ENCODE peak calls at places on chromosomes 16 and 17, in four cellular contexts. V, I, C and F are unnamed samples.

GRCh38 chr16:18788828-18789514 is 1.2 kb downstream of the RPS15A start:
- DNase-seq in V (no peak), I (no peak), C (no peak), F (no peak)

GRCh38 chr17:27400991-27401390 is 55.3 kb upstream of the KSR1 start:
- DNase-seq in V (no peak), I (no peak), C (no peak), F (no peak)

GRCh38 chr16:58678716-58679115 is 5.9 kb downstream of the SLC38A7 start:
- DNase-seq in V (no peak), I (peak), C (peak), F (no peak)

GRCh38 chr17:27239046-27239445 is 54.9 kb upstream of the WSB1 start:
- DNase-seq in V (no peak), I (no peak), C (no peak), F (no peak)

GRCh38 chr16:86509759-86510464 is 415 bp upstream of the FOXF1 start:
- DNase-seq in V (no peak), I (no peak), C (no peak), F (peak)

GRCh38 chr17:28906276-28907051 is 3.6 kb upstream of the DHRS13 start:
- DNase-seq in V (no peak), I (no peak), C (no peak), F (no peak)

GRCh38 chr16:19184823-19185509 is 16.9 kb downstream of the SYT17 start:
- DNase-seq in V (no peak), I (no peak), C (no peak), F (no peak)

GRCh38 chr17:19470529-19471261 is 59.7 kb downstream of the RNF112 start:
- DNase-seq in V (no peak), I (peak), C (peak), F (peak)

GRCh38 chr17:28889996-28890395 is 7.5 kb downstream of the FLOT2 start:
- DNase-seq in V (no peak), I (no peak), C (no peak), F (no peak)

GRCh38 chr17:4215882-4216411 is 47.8 kb downstream of the ANKFY1 start:
- DNase-seq in V (no peak), I (no peak), C (no peak), F (no peak)

GRCh38 chr16:15707332-15707731 is 57.3 kb downstream of the NDE1 start:
- DNase-seq in V (no peak), I (no peak), C (no peak), F (no peak)

GRCh38 chr16:27426423-27427408 is 24.7 kb downstream of the IL21R start:
- DNase-seq in V (peak), I (no peak), C (no peak), F (no peak)

GRCh38 chr16:74225278-74225677 is 71.3 kb upstream of the PSMD7 start:
- DNase-seq in V (no peak), I (no peak), C (no peak), F (no peak)

GRCh38 chr17:67435122-67435521 is 58.0 kb downstream of the PITPNC1 start:
- DNase-seq in V (no peak), I (no peak), C (no peak), F (no peak)

GRCh38 chr17:47254403-47254943 is 846 bp downstream of the ITGB3 start:
- DNase-seq in V (no peak), I (no peak), C (no peak), F (no peak)

GRCh38 chr16:17930280-17930679 is 406.3 kb downstream of the NPIPA8 start:
- DNase-seq in V (no peak), I (no peak), C (no peak), F (no peak)

GRCh38 chr16:85860413-85861094 is 38.4 kb upstream of the IRF8 start:
- DNase-seq in V (no peak), I (no peak), C (no peak), F (no peak)

GRCh38 chr16:11058820-11059219 is 114.5 kb downstream of the CLEC16A start:
- DNase-seq in V (no peak), I (no peak), C (no peak), F (no peak)

GRCh38 chr16:28093383-28093725 is 29.8 kb upstream of the GSG1L start:
- DNase-seq in V (no peak), I (no peak), C (no peak), F (no peak)

GRCh38 chr17:51152766-51153209 is 571 bp upstream of the NME1 start:
- DNase-seq in V (peak), I (peak), C (no peak), F (no peak)

GRCh38 chr17:49224198-49224996 is 6.2 kb downstream of the PHOSPHO1 start:
- DNase-seq in V (no peak), I (peak), C (peak), F (no peak)

GRCh38 chr17:65931246-65932149 is 260.4 kb downstream of the CEP112 start:
- DNase-seq in V (no peak), I (no peak), C (no peak), F (no peak)

GRCh38 chr16:25692734-25693508 is 1.2 kb downstream of the HS3ST4 start:
- DNase-seq in V (no peak), I (no peak), C (no peak), F (no peak)

GRCh38 chr17:13594762-13595697 is 6.7 kb downstream of the HS3ST3A1 start:
- DNase-seq in V (peak), I (peak), C (peak), F (peak)

GRCh38 chr17:19830061-19830460 is 37.7 kb downstream of the ULK2 start:
- DNase-seq in V (no peak), I (no peak), C (no peak), F (no peak)

GRCh38 chr17:77821114-77821513 is 137.4 kb upstream of the TNRC6C start:
- DNase-seq in V (no peak), I (no peak), C (no peak), F (no peak)

GRCh38 chr16:31352344-31353115 is 2.4 kb upstream of the ITGAX start:
- DNase-seq in V (no peak), I (no peak), C (no peak), F (no peak)

GRCh38 chr17:28599311-28600184 is 723 bp upstream of the SPAG5 start:
- DNase-seq in V (peak), I (peak), C (peak), F (peak)

GRCh38 chr17:74419862-74420492 is 11.9 kb upstream of the GPRC5C start:
- DNase-seq in V (no peak), I (no peak), C (no peak), F (no peak)

GRCh38 chr17:43732961-43733360 is 25.6 kb downstream of the SOST start:
- DNase-seq in V (no peak), I (no peak), C (no peak), F (no peak)

GRCh38 chr16:87762620-87763019 is 3.2 kb downstream of the KLHDC4 start:
- DNase-seq in V (no peak), I (no peak), C (peak), F (no peak)

DNA sequence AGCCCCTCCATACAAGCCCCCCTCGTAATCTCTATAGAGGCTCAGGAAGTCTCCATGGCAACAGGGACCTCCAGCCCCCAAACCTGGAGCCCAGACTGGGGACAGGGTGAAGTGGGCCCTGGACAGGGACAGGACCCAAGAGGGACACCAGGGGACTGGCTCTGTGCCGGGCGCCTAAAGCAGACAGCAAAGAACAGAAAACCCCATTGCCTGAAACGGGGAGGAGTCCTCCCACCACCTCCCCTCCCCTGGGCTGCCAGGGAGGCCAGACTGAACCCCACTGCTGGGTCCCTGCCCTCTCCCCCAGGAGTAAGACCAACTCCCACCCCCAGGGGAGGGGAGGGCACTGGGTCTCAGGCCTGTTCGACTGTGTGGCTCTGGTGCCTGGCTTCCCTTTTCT is 40.7 kb downstream of the CPNE2 start:
- DNase-seq in V (no peak), I (no peak), C (no peak), F (no peak)
- H3K27ac ChIP-seq in V (no peak), I (no peak), C (no peak), F (no peak)

GRCh38 chr16:56607675-56608042 is 725 bp upstream of the MT2A start:
- DNase-seq in V (no peak), I (no peak), C (no peak), F (no peak)

GRCh38 chr16:56608876-56609462 is 585 bp downstream of the MT2A start:
- DNase-seq in V (no peak), I (no peak), C (no peak), F (no peak)

GRCh38 chr16:56609463-56609921 is 1.1 kb downstream of the MT2A start:
- DNase-seq in V (peak), I (peak), C (peak), F (peak)

GRCh38 chr16:56606688-56607618 is 1.4 kb upstream of the MT2A start:
- DNase-seq in V (peak), I (peak), C (peak), F (peak)

DNA sequence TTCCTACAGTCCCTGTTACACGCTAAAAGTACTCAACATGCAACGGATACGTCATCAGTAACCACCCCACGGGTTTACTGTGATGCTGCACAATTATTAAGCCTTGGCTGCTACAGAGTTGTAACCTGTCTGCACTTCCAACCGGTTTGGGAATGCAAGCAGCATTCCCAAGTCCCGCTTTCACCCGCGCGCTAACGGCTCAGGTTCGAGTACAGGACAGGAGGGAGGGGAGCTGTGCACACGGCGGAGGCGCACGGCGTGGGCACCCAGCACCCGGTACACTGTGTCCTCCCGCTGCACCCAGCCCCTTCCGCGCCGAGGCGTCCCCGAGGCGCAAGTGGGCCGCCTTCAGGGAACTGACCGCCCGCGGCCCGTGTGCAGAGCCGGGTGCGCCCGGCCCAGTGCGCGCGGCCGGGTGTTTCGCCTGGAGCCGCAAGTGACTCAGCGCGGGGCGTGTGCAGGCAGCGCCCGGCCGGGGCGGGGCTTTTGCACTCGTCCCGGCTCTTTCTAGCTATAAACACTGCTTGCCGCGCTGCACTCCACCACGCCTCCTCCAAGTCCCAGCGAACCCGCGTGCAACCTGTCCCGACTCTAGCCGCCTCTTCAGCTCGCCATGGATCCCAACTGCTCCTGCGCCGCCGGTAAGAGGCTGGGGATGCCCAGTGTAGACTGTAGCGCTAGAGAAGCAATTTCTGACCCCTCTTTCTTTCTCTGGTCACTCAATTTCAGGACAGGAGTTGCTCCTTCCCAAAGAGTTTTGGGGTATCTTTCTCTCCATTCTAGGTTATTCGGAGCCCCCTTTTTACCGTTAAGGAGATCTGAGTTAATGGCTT is at the start of gene MT2A:
- DNase-seq in V (peak), I (peak), C (peak), F (peak)
- TF ChIP-seq POLR2A in V (peak), I (no peak), C (peak), F (peak)

DNA sequence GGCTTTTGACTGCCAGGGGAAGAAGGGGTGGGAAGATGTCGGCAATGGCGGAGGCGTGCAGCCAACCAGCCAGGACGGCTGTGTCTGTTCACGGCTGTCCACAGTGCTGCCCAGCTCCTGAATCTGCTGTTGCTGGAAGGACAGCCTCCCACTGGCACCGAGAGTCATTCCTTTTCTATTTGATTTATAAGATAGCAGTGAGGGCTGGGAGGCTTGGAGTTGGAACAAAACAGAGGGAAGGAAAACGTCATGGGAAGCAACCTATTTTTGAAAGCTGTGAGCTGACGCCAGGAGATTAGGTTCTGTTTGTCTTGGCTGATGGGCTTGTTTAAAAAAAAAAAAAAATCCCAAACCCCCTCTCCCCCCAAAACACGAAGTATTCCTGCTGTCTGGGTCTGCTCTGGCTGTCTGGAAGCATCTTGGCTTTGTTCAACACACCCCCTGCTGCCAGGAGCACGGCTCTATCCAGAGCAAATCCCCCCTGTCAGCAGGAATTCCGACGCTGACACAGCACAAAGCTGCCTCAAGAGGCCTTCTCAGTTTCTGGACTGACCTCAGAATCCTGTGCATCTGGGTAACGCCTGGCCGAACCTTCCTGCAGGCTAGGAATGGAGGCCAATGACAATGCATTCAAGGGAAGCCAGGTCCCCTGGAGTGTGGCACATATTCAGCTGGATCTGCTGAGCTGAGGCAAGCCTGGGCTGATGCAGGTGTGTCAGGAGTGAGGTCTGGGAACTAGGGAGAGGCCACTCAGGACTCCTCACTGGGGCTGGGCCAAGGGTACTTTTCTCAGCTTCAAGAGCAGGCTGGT is 41.0 kb upstream of the SREBF1 start:
- DNase-seq in V (peak), I (peak), C (peak), F (peak)
- TF ChIP-seq CTCF in V (no peak), I (no peak), C (no peak), F (no peak)

GRCh38 chr17:81429353-81429774 is 34.1 kb downstream of the BAHCC1 start:
- DNase-seq in V (peak), I (peak), C (peak), F (peak)

GRCh38 chr17:81428521-81428920 is 33.3 kb downstream of the BAHCC1 start:
- DNase-seq in V (no peak), I (no peak), C (no peak), F (no peak)

GRCh38 chr17:81428121-81428515 is 32.9 kb downstream of the BAHCC1 start:
- DNase-seq in V (no peak), I (no peak), C (no peak), F (no peak)

GRCh38 chr17:81429813-81430510 is 34.7 kb downstream of the BAHCC1 start:
- DNase-seq in V (no peak), I (peak), C (no peak), F (peak)

GRCh38 chr17:81428945-81429344 is 33.7 kb downstream of the BAHCC1 start:
- DNase-seq in V (no peak), I (no peak), C (no peak), F (no peak)
- H3K27ac ChIP-seq in V (no peak), I (no peak), C (no peak), F (no peak)

GRCh38 chr17:31488264-31488981 is 96.9 kb downstream of the RAB11FIP4 start:
- DNase-seq in V (no peak), I (peak), C (no peak), F (no peak)

GRCh38 chr17:31486351-31487062 is 95.0 kb downstream of the RAB11FIP4 start:
- DNase-seq in V (no peak), I (no peak), C (no peak), F (no peak)

GRCh38 chr17:31487063-31487647 is 95.7 kb downstream of the RAB11FIP4 start:
- DNase-seq in V (no peak), I (no peak), C (no peak), F (no peak)

GRCh38 chr17:31488982-31489294 is 97.5 kb downstream of the RAB11FIP4 start:
- DNase-seq in V (no peak), I (no peak), C (no peak), F (no peak)

DNA sequence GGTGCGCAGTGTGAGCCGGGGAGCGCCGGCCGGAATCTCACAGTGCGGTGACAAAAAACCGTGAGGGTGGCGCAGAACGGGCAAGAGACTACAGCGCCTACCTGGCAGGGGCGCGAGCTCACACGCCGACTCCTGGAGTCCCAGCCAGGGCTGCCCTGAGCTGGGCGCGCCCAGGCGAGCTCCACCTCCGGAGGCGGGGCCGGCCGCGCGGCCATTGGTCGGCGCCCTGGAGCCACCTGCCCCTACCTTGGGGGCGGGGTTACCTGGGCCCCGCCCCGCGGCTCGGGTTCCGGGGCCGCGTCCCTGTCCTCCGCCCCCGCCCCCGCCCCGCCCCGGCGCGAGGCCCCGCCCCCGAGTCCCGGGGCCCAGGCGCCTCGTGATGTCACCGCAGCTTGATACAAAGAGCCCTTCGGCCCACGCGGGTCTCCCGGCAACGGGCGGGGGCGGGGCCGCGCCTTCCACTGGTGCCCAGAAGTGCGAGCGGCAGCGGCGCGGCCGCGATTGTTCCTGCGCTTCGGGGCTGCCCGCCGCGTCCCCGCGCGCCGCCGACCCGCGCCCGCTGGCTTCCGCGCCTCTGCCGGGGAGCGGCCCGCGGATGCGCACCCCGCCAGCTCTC is 96.3 kb downstream of the RAB11FIP4 start:
- DNase-seq in V (peak), I (peak), C (peak), F (peak)
- TF ChIP-seq POLR2A in V (peak), I (no peak), C (peak), F (peak)

GRCh38 chr17:41360291-41360995 is 9.2 kb downstream of the KRT33B start:
- DNase-seq in V (no peak), I (no peak), C (no peak), F (no peak)
- TF ChIP-seq CTCF in V (no peak), I (no peak), C (no peak), F (no peak)

DNA sequence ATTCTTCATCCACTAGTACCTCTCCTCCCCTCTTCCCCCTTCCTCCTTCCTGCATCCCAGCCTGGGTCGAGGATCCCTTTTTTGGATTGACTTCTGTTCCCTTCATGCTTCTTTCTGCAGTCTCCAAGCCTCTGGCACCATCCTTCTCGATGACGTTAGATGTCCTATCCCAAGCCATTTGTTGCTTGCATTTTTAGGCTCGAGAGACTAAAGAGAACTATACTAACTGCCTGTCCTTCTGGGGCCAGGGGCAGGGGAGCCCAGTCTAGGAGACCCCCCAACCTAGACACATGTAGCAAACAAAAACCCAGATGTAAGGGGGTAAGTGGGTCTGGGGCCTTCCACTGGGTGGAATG is 23.9 kb downstream of the UNK start:
- DNase-seq in V (no peak), I (no peak), C (no peak), F (no peak)
- H3K27ac ChIP-seq in V (peak), I (peak), C (peak), F (peak)

GRCh38 chr16:75860654-75861053 is 134.4 kb upstream of the CPHXL start:
- DNase-seq in V (no peak), I (peak), C (no peak), F (no peak)

GRCh38 chr16:75861981-75862380 is 135.7 kb upstream of the CPHXL start:
- DNase-seq in V (no peak), I (no peak), C (no peak), F (no peak)

GRCh38 chr16:75868636-75869389 is 142.5 kb upstream of the CPHXL start:
- DNase-seq in V (no peak), I (no peak), C (no peak), F (no peak)

DNA sequence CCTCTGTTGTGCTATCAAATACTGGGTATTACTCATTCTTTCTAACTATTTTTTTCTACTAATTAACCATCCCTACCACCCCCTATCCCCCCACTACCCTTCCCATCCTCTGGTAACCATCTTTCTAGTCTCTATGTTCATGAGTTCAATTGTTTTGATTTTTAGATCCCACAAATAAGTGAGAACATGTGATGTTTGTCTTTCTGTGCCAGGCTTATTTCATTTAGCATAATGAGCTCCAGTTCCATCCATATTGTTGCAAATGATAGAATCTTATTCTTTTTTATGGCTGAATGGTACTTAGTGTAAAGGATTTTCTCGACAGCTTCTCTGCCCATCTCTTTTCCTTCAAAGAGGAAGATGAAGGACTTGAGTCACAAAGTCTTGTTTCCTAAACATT is 138.0 kb upstream of the CPHXL start:
- DNase-seq in V (no peak), I (no peak), C (no peak), F (no peak)
- TF ChIP-seq POLR2A in V (no peak), I (no peak), C (no peak), F (no peak)